ENCODE peak calls at places on chromosomes 4 and X, in seven cellular contexts. L is activated CD4-positive, CD25-positive, alpha-beta regulatory T cell treated with anti-CD3 and anti-CD28 coated beads, Interleukin-2, amount 50 U/mL, for 16 hours; Z is iris pigment epithelial cell; G is NCI-H1417; B is CD4-positive, alpha-beta T cell; C is CD8-positive, alpha-beta memory T cell; Y is ascending aorta. U is an unnamed sample.

GRCh38 chr4:7960017-7960789 is 20.5 kb upstream of the AFAP1 start:
- DNase-seq in G (no peak), Y (no peak), L (no peak), Z (peak), C (no peak), B (no peak), U (no peak)

GRCh38 chr4:10025230-10025806 is 4.0 kb upstream of the SLC2A9 start:
- DNase-seq in B (no peak), C (no peak), L (no peak), Y (no peak), G (no peak), Z (no peak), U (no peak)

GRCh38 chrX:154750301-154751120 is at the start of gene GAB3:
- DNase-seq in B (no peak), Y (no peak), L (no peak), C (peak), G (peak), Z (peak), U (no peak)

GRCh38 chr4:87659247-87659931 is 9.3 kb downstream of the DMP1 start:
- DNase-seq in L (no peak), G (no peak), C (no peak), B (no peak), Y (no peak), Z (peak), U (no peak)

GRCh38 chr4:16764622-16765021 is 133.8 kb downstream of the LDB2 start:
- DNase-seq in B (no peak), Z (peak), L (no peak), C (no peak), G (no peak), Y (no peak), U (no peak)

GRCh38 chr4:7073526-7074390 is 5.9 kb upstream of the GRPEL1 start:
- DNase-seq in G (peak), Y (no peak), L (no peak), Z (peak), C (no peak), B (no peak), U (no peak)

GRCh38 chr4:1767058-1767769 is 25.9 kb upstream of the FGFR3 start:
- DNase-seq in C (no peak), Z (no peak), Y (no peak), B (no peak), L (no peak), G (peak), U (no peak)

GRCh38 chr4:92514632-92515031 is 210.9 kb downstream of the GRID2 start:
- DNase-seq in C (no peak), Z (no peak), G (no peak), Y (no peak), L (no peak), B (no peak), U (no peak)

GRCh38 chr4:16914208-16914607 is 15.8 kb upstream of the LDB2 start:
- DNase-seq in Z (peak), B (no peak), C (no peak), L (no peak), G (no peak), Y (no peak), U (no peak)

GRCh38 chrX:107226766-107227165 is 20.4 kb downstream of the DNAAF6 start:
- DNase-seq in B (no peak), G (no peak), Y (no peak), C (no peak), L (no peak), Z (no peak), U (no peak)

GRCh38 chr4:48033825-48034413 is 17.3 kb downstream of the NIPAL1 start:
- DNase-seq in C (peak), G (peak), L (peak), B (peak), Z (peak), Y (no peak), U (no peak)

GRCh38 chr4:11746734-11747133 is 318.0 kb upstream of the HS3ST1 start:
- DNase-seq in B (no peak), C (no peak), L (no peak), Z (no peak), G (no peak), Y (no peak), U (no peak)

GRCh38 chr4:175252642-175253041 is 334.5 kb downstream of the ADAM29 start:
- DNase-seq in L (no peak), B (no peak), G (no peak), Y (no peak), C (no peak), Z (no peak), U (no peak)

GRCh38 chr4:78667764-78668163 is 108.4 kb upstream of the BMP2K start:
- DNase-seq in L (no peak), Y (no peak), Z (no peak), C (no peak), B (no peak), G (no peak), U (no peak)

GRCh38 chr4:150515135-150515534 is 66.8 kb upstream of the MAB21L2 start:
- DNase-seq in G (no peak), Y (no peak), L (no peak), Z (peak), C (no peak), B (no peak), U (no peak)

GRCh38 chr4:173018446-173018845 is 150.2 kb upstream of the GALNT7 start:
- DNase-seq in B (no peak), Y (no peak), G (peak), L (no peak), C (no peak), Z (no peak), U (no peak)

GRCh38 chr4:137343221-137343620 is 189.1 kb downstream of the PCDH18 start:
- DNase-seq in B (no peak), Y (no peak), C (no peak), Z (peak), L (no peak), G (no peak), U (no peak)

GRCh38 chr4:36414248-36414647 is 132.8 kb downstream of the DTHD1 start:
- DNase-seq in G (peak), Z (no peak), L (no peak), Y (no peak), C (no peak), B (no peak), U (no peak)

GRCh38 chr4:15736514-15737050 is 33.7 kb downstream of the BST1 start:
- DNase-seq in C (no peak), B (no peak), Y (no peak), G (no peak), Z (no peak), L (no peak), U (no peak)

GRCh38 chr4:177006331-177006730 is 213.6 kb upstream of the VEGFC start:
- DNase-seq in Z (no peak), C (no peak), B (no peak), L (no peak), G (no peak), Y (no peak), U (no peak)

GRCh38 chrX:43655151-43655676 is 885 bp upstream of the MAOA start:
- DNase-seq in Z (peak), B (no peak), C (no peak), L (no peak), Y (no peak), G (peak), U (peak)

GRCh38 chr4:165131247-165131832 is 18.7 kb upstream of the TMEM192 start:
- DNase-seq in G (peak), B (peak), Y (no peak), C (peak), L (peak), Z (peak), U (no peak)

U was measured in posterior vena cava.